ENCODE peak calls at places on chromosomes 2 and 18, in seven cellular contexts. R is ovary, S is progenitor cell of endocrine pancreas, A is astrocyte of the spinal cord, I is LoVo, V is COR-L47, U is caudate nucleus. Z is an unnamed sample.

GRCh38 chr2:78676921-78677696 is 348.4 kb upstream of the REG3G start:
- DNase-seq in A (no peak), S (no peak), V (no peak), R (no peak), U (no peak), I (no peak), Z (no peak)

GRCh38 chr2:233999182-233999581 is 51.3 kb upstream of the SPP2 start:
- DNase-seq in R (no peak), U (no peak), V (no peak), S (no peak), I (no peak), A (no peak), Z (no peak)

GRCh38 chr2:75523313-75524275 is 37.1 kb downstream of the EVA1A start:
- DNase-seq in V (no peak), A (peak), S (no peak), R (no peak), U (no peak), I (peak), Z (peak)

GRCh38 chr2:67500541-67500940 is 103.4 kb downstream of the ETAA1 start:
- DNase-seq in R (no peak), V (no peak), A (peak), S (no peak), I (no peak), U (no peak), Z (peak)

GRCh38 chr18:48605408-48605845 is 66.6 kb downstream of the CTIF start:
- DNase-seq in R (no peak), U (no peak), V (peak), I (no peak), A (peak), S (no peak), Z (peak)

GRCh38 chr2:158619496-158619895 is 162.7 kb downstream of the PKP4 start:
- DNase-seq in V (no peak), I (no peak), A (peak), S (no peak), U (no peak), R (no peak), Z (peak)

GRCh38 chr2:38394903-38395341 is 17.8 kb upstream of the ATL2 start:
- DNase-seq in U (no peak), A (peak), R (no peak), V (no peak), I (peak), S (no peak), Z (peak)

GRCh38 chr2:1648241-1649102 is 95.8 kb downstream of the PXDN start:
- DNase-seq in V (no peak), S (no peak), A (no peak), U (no peak), R (no peak), I (no peak), Z (no peak)

GRCh38 chr2:127479866-127480743 is 46.2 kb downstream of the IWS1 start:
- DNase-seq in I (no peak), S (no peak), U (no peak), V (no peak), R (no peak), A (no peak), Z (no peak)

GRCh38 chr2:30252723-30253688 is 21.7 kb downstream of the LBH start:
- DNase-seq in U (no peak), A (peak), R (peak), V (no peak), I (peak), S (no peak), Z (peak)

GRCh38 chr2:204691911-204692510 is 146.7 kb downstream of the PARD3B start:
- DNase-seq in U (no peak), V (peak), I (peak), S (peak), R (peak), A (peak), Z (peak)

GRCh38 chr2:8453904-8454302 is 228.0 kb upstream of the ID2 start:
- DNase-seq in U (no peak), R (no peak), V (no peak), S (no peak), A (peak), I (peak), Z (no peak)

GRCh38 chr2:239660390-239661228 is 259.8 kb upstream of the HDAC4 start:
- DNase-seq in V (no peak), R (no peak), I (peak), U (no peak), S (no peak), A (no peak), Z (no peak)

GRCh38 chr2:133977385-133977784 is 276.5 kb upstream of the MGAT5 start:
- DNase-seq in I (no peak), S (no peak), V (peak), A (no peak), R (no peak), U (no peak), Z (no peak)

GRCh38 chr18:31419457-31419932 is 28.0 kb upstream of the DSG3 start:
- DNase-seq in A (no peak), R (no peak), S (no peak), V (no peak), I (peak), U (no peak), Z (no peak)

GRCh38 chr2:77025714-77026113 is 496.5 kb downstream of the LRRTM4 start:
- DNase-seq in U (no peak), V (no peak), S (no peak), R (no peak), I (no peak), A (no peak), Z (no peak)

GRCh38 chr2:95061601-95062183 is 36.2 kb downstream of the MAL start:
- DNase-seq in A (no peak), S (no peak), V (no peak), U (no peak), R (no peak), I (no peak), Z (no peak)

GRCh38 chr2:164910091-164910899 is 45.0 kb downstream of the SLC38A11 start:
- DNase-seq in S (no peak), U (no peak), R (no peak), V (no peak), I (peak), A (peak), Z (peak)

GRCh38 chr2:56244911-56245530 is 61.2 kb downstream of the CCDC85A start:
- DNase-seq in V (no peak), R (no peak), A (peak), I (peak), U (no peak), S (no peak), Z (peak)

GRCh38 chr2:123495241-123495640 is 529.8 kb upstream of the CNTNAP5 start:
- DNase-seq in S (no peak), A (no peak), U (no peak), R (no peak), I (no peak), V (no peak), Z (no peak)

GRCh38 chr2:235270951-235271350 is 222.9 kb upstream of the AGAP1 start:
- DNase-seq in U (no peak), R (no peak), A (peak), S (no peak), I (no peak), V (no peak), Z (peak)

Z was measured in mesenchymal stem cell.